ENCODE peak calls at places on chromosomes 11 and 22, in six cellular contexts. Y is EH; Q is mucosa of gallbladder; G is fibroblast of mammary gland; M is stimulated activated CD4-positive, alpha-beta T cell treated with anti-CD3 and anti-CD28 coated beads, Interleukin-4, amount 100 ng/mL, for 4 hours; X is NCI-H748 treated with DMSO at 0.1 percent for 48 hours. D is an unnamed sample.

GRCh38 chr22:37032535-37033460 is 13.3 kb downstream of the MPST start:
- DNase-seq in G (peak), M (no peak), X (no peak), Q (peak), Y (peak), D (peak)

GRCh38 chr11:44351898-44352498 is 42.1 kb upstream of the ALX4 start:
- DNase-seq in X (no peak), Q (no peak), M (no peak), Y (no peak), G (peak), D (peak)

GRCh38 chr11:95592455-95592854 is 197.1 kb downstream of the FAM76B start:
- DNase-seq in M (no peak), G (peak), X (no peak), Y (no peak), Q (no peak), D (no peak)

GRCh38 chr22:35838849-35839646 is 121.4 kb downstream of the APOL5 start:
- DNase-seq in X (peak), G (peak), M (no peak), Y (peak), Q (no peak), D (peak)

GRCh38 chr22:45812910-45813309 is 141.3 kb downstream of the ATXN10 start:
- DNase-seq in Q (no peak), G (no peak), Y (no peak), M (no peak), X (no peak), D (no peak)

GRCh38 chr11:63673579-63673978 is 2.4 kb upstream of the ATL3 start:
- DNase-seq in Q (no peak), Y (peak), X (no peak), G (peak), M (no peak), D (peak)

GRCh38 chr22:31393890-31394289 is 5.5 kb upstream of the DRG1 start:
- DNase-seq in X (no peak), Q (no peak), M (no peak), Y (no peak), G (no peak), D (no peak)

GRCh38 chr11:32081129-32081641 is 9.7 kb upstream of the RCN1 start:
- DNase-seq in X (no peak), G (peak), Q (no peak), M (no peak), Y (peak), D (peak)

D was measured in ELR.